ENCODE peak calls at places on chromosomes 6 and 20, in nine cellular contexts. J is epithelial cell of prostate; R is T-helper 9 cell; P is neural crest cell; F is tibial artery; M is GM12865; D is sigmoid colon; E is GM13977; A is activated naive CD4-positive, alpha-beta T cell. X is an unnamed sample.

GRCh38 chr20:60008130-60008808 is 50.0 kb downstream of the CDH26 start:
- DNase-seq in E (no peak), F (no peak), M (no peak), D (no peak), R (no peak), J (no peak), P (no peak), A (no peak), X (no peak)

GRCh38 chr6:44561062-44561591 is 173.6 kb downstream of the CDC5L start:
- DNase-seq in F (peak), D (no peak), J (no peak), E (peak), R (no peak), P (no peak), A (no peak), M (no peak), X (no peak)

GRCh38 chr20:64056889-64057627 is 5.9 kb upstream of the TCEA2 start:
- DNase-seq in M (no peak), E (no peak), R (no peak), F (no peak), J (no peak), A (no peak), D (no peak), P (no peak), X (no peak)

GRCh38 chr20:43691928-43692524 is 25.1 kb downstream of the MYBL2 start:
- DNase-seq in J (no peak), M (peak), P (peak), A (no peak), E (peak), D (no peak), F (no peak), R (peak), X (no peak)

GRCh38 chr20:54207743-54208491 is at the start of gene PFDN4:
- DNase-seq in M (peak), J (no peak), D (peak), E (peak), P (peak), A (peak), F (peak), R (peak), X (peak)

GRCh38 chr20:10573273-10573950 is 100.4 kb downstream of the JAG1 start:
- DNase-seq in A (no peak), J (peak), P (no peak), M (no peak), E (no peak), R (no peak), D (no peak), F (no peak), X (no peak)

GRCh38 chr20:45842169-45842812 is 8.7 kb downstream of the SNX21 start:
- DNase-seq in A (no peak), R (no peak), D (peak), J (no peak), P (no peak), E (peak), F (no peak), M (peak), X (no peak)

GRCh38 chr6:10518461-10519216 is 2.5 kb upstream of the GCNT2 start:
- DNase-seq in E (no peak), D (no peak), J (peak), F (no peak), M (no peak), A (no peak), R (no peak), P (no peak), X (no peak)

GRCh38 chr6:6351626-6352025 is 31.2 kb upstream of the F13A1 start:
- DNase-seq in F (no peak), R (no peak), A (no peak), M (no peak), J (no peak), P (no peak), E (no peak), D (no peak), X (no peak)

GRCh38 chr20:59565768-59566461 is 38.4 kb upstream of the PHACTR3 start:
- DNase-seq in R (no peak), M (no peak), A (no peak), F (no peak), D (no peak), P (no peak), J (no peak), E (no peak), X (no peak)

GRCh38 chr20:41308726-41309413 is 8.7 kb downstream of the ZHX3 start:
- DNase-seq in P (no peak), R (no peak), F (no peak), D (no peak), A (no peak), M (no peak), E (no peak), J (no peak), X (no peak)

GRCh38 chr6:155402656-155403304 is 52.9 kb downstream of the NOX3 start:
- DNase-seq in P (no peak), D (no peak), M (no peak), F (no peak), A (no peak), R (no peak), E (no peak), J (no peak), X (no peak)

GRCh38 chr6:45476341-45476740 is 98.6 kb upstream of the SUPT3H start:
- DNase-seq in F (no peak), A (no peak), P (no peak), J (no peak), D (no peak), M (no peak), E (no peak), R (no peak), X (no peak)

GRCh38 chr6:167896648-167897047 is 69.9 kb downstream of the AFDN start:
- DNase-seq in J (no peak), E (no peak), F (no peak), R (no peak), A (no peak), M (no peak), D (no peak), P (no peak), X (no peak)

GRCh38 chr6:24284006-24284405 is 73.9 kb downstream of the DCDC2 start:
- DNase-seq in D (no peak), E (no peak), F (no peak), P (no peak), A (no peak), R (no peak), J (no peak), M (no peak), X (no peak)

GRCh38 chr6:39440039-39440426 is 117.5 kb upstream of the KCNK16 start:
- DNase-seq in P (no peak), R (no peak), J (no peak), A (no peak), M (no peak), E (no peak), F (no peak), D (no peak), X (no peak)

GRCh38 chr20:53800883-53801604 is 207.4 kb upstream of the ZNF217 start:
- DNase-seq in P (no peak), R (no peak), J (no peak), A (no peak), D (no peak), E (no peak), M (no peak), F (no peak), X (no peak)

GRCh38 chr6:2976571-2977085 is 5.3 kb upstream of the SERPINB6 start:
- DNase-seq in R (no peak), E (no peak), F (no peak), P (no peak), A (no peak), D (no peak), M (no peak), J (no peak), X (no peak)

GRCh38 chr20:53735536-53736050 is 142.0 kb upstream of the ZNF217 start:
- DNase-seq in M (peak), D (no peak), P (no peak), F (no peak), A (no peak), R (no peak), J (peak), E (no peak), X (no peak)

GRCh38 chr20:24297928-24298327 is 171.5 kb upstream of the SYNDIG1 start:
- DNase-seq in R (no peak), A (no peak), M (no peak), D (no peak), F (no peak), J (no peak), E (no peak), P (no peak), X (no peak)